ENCODE peak calls at places on chromosomes 1 and 21, in nine cellular contexts. One of them, this sample, is unnamed.

GRCh38 chr1:67642694-67643093 is 42.3 kb upstream of the GADD45A start:
- DNase-seq in tibial artery: no peak
- DNase-seq in stomach: no peak
- DNase-seq in prostate gland: no peak
- DNase-seq in heart left ventricle: no peak
- DNase-seq in WTC11: no peak
- DNase-seq in HFF-Myc: no peak
- DNase-seq in neural progenitor cell: peak
- DNase-seq in B cell: no peak
- DNase-seq in this sample: no peak

GRCh38 chr1:173190101-173190895 is 16.8 kb downstream of the TNFSF4 start:
- DNase-seq in tibial artery: peak
- DNase-seq in stomach: peak
- DNase-seq in prostate gland: peak
- DNase-seq in heart left ventricle: peak
- DNase-seq in WTC11: no peak
- DNase-seq in HFF-Myc: peak
- DNase-seq in neural progenitor cell: no peak
- DNase-seq in B cell: no peak
- DNase-seq in this sample: peak

GRCh38 chr1:200226268-200226968 is 183.4 kb downstream of the ZNF281 start:
- DNase-seq in tibial artery: no peak
- DNase-seq in stomach: no peak
- DNase-seq in prostate gland: no peak
- DNase-seq in heart left ventricle: no peak
- DNase-seq in WTC11: no peak
- DNase-seq in HFF-Myc: no peak
- DNase-seq in neural progenitor cell: peak
- DNase-seq in B cell: no peak
- DNase-seq in this sample: no peak

GRCh38 chr1:76247261-76247852 is 172.8 kb downstream of the ST6GALNAC3 start:
- DNase-seq in tibial artery: no peak
- DNase-seq in stomach: no peak
- DNase-seq in prostate gland: no peak
- DNase-seq in heart left ventricle: no peak
- DNase-seq in WTC11: no peak
- DNase-seq in HFF-Myc: no peak
- DNase-seq in neural progenitor cell: peak
- DNase-seq in B cell: no peak
- DNase-seq in this sample: no peak

GRCh38 chr1:13725714-13726175 is 25.8 kb downstream of the PRDM2 start:
- DNase-seq in tibial artery: no peak
- DNase-seq in stomach: peak
- DNase-seq in prostate gland: peak
- DNase-seq in heart left ventricle: no peak
- DNase-seq in WTC11: peak
- DNase-seq in HFF-Myc: no peak
- DNase-seq in neural progenitor cell: peak
- DNase-seq in B cell: peak
- DNase-seq in this sample: no peak

GRCh38 chr1:243508964-243509363 is 253.1 kb downstream of the SDCCAG8 start:
- DNase-seq in tibial artery: no peak
- DNase-seq in stomach: no peak
- DNase-seq in prostate gland: no peak
- DNase-seq in heart left ventricle: no peak
- DNase-seq in WTC11: no peak
- DNase-seq in HFF-Myc: no peak
- DNase-seq in neural progenitor cell: no peak
- DNase-seq in B cell: no peak
- DNase-seq in this sample: no peak

GRCh38 chr1:246214708-246215504 is 292.2 kb downstream of the SMYD3 start:
- DNase-seq in tibial artery: peak
- DNase-seq in stomach: no peak
- DNase-seq in prostate gland: no peak
- DNase-seq in heart left ventricle: no peak
- DNase-seq in WTC11: no peak
- DNase-seq in HFF-Myc: peak
- DNase-seq in neural progenitor cell: no peak
- DNase-seq in B cell: peak
- DNase-seq in this sample: peak

GRCh38 chr1:169460193-169460833 is 25.4 kb downstream of the SLC19A2 start:
- DNase-seq in tibial artery: no peak
- DNase-seq in stomach: peak
- DNase-seq in prostate gland: no peak
- DNase-seq in heart left ventricle: no peak
- DNase-seq in WTC11: peak
- DNase-seq in HFF-Myc: peak
- DNase-seq in neural progenitor cell: no peak
- DNase-seq in B cell: peak
- DNase-seq in this sample: no peak

GRCh38 chr1:91024501-91025119 is 2.8 kb upstream of the ZNF644 start:
- DNase-seq in tibial artery: no peak
- DNase-seq in stomach: no peak
- DNase-seq in prostate gland: no peak
- DNase-seq in heart left ventricle: no peak
- DNase-seq in WTC11: no peak
- DNase-seq in HFF-Myc: no peak
- DNase-seq in neural progenitor cell: no peak
- DNase-seq in B cell: peak
- DNase-seq in this sample: no peak

GRCh38 chr1:119771016-119771415 is 2.3 kb upstream of the HMGCS2 start:
- DNase-seq in tibial artery: no peak
- DNase-seq in stomach: no peak
- DNase-seq in prostate gland: no peak
- DNase-seq in heart left ventricle: no peak
- DNase-seq in WTC11: peak
- DNase-seq in HFF-Myc: no peak
- DNase-seq in neural progenitor cell: peak
- DNase-seq in B cell: no peak
- DNase-seq in this sample: no peak

GRCh38 chr1:33820804-33821203 is 43.1 kb upstream of the HMGB4 start:
- DNase-seq in tibial artery: no peak
- DNase-seq in stomach: no peak
- DNase-seq in prostate gland: no peak
- DNase-seq in heart left ventricle: no peak
- DNase-seq in WTC11: no peak
- DNase-seq in HFF-Myc: no peak
- DNase-seq in neural progenitor cell: no peak
- DNase-seq in B cell: no peak
- DNase-seq in this sample: no peak

GRCh38 chr1:202016717-202017384 is 6.5 kb downstream of the ELF3 start:
- DNase-seq in tibial artery: no peak
- DNase-seq in stomach: no peak
- DNase-seq in prostate gland: no peak
- DNase-seq in heart left ventricle: no peak
- DNase-seq in WTC11: no peak
- DNase-seq in HFF-Myc: no peak
- DNase-seq in neural progenitor cell: no peak
- DNase-seq in B cell: no peak
- DNase-seq in this sample: no peak

DNA sequence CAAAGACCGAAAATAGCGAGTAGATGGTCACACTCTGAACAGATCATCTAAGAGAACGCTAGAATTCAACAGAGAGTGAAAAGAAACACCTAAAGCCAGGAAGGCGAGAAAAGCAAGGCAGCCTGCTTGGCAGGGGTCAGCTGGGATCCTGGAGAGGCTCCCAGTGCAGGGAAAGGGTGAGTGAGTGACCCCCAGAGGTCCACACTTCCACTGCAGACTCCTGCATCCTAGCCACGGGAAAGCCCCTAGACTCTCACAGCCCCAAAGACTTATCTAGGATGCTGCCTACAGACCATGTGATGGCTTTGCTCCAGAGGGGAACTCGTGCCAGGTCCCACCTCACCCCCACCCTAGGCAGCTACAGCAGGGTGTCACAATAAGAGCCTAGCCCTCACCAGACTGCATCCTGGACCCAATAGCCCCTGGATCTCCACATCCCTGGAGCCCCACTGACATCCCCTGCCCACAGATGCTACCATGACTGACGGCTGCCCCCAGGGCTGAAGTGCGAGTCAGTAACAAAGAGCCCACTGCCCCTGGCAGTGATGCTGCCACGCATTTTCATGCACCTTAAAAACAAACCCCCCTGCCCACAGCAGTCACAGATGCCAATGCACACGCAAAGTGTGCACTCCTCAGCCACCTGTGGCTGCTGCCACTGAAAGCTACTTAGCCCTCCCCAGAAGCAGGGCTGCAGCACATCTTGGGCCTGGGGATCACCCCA is 62.2 kb downstream of the PSMG1 start:
- DNase-seq in tibial artery: no peak
- DNase-seq in stomach: no peak
- DNase-seq in prostate gland: no peak
- DNase-seq in heart left ventricle: no peak
- DNase-seq in WTC11: peak
- DNase-seq in HFF-Myc: no peak
- DNase-seq in neural progenitor cell: peak
- DNase-seq in B cell: no peak
- DNase-seq in this sample: no peak
- TF ChIP-seq CTCF in tibial artery: no peak
- TF ChIP-seq CTCF in stomach: no peak
- TF ChIP-seq CTCF in prostate gland: no peak
- TF ChIP-seq CTCF in heart left ventricle: no peak
- TF ChIP-seq CTCF in WTC11: no peak
- TF ChIP-seq CTCF in HFF-Myc: no peak
- TF ChIP-seq CTCF in neural progenitor cell: peak
- TF ChIP-seq CTCF in B cell: no peak
- TF ChIP-seq CTCF in this sample: no peak

GRCh38 chr1:10980841-10981727 is 31.4 kb upstream of the TARDBP start:
- DNase-seq in tibial artery: peak
- DNase-seq in stomach: no peak
- DNase-seq in prostate gland: no peak
- DNase-seq in heart left ventricle: no peak
- DNase-seq in WTC11: no peak
- DNase-seq in HFF-Myc: no peak
- DNase-seq in neural progenitor cell: peak
- DNase-seq in B cell: no peak
- DNase-seq in this sample: no peak

GRCh38 chr1:10978719-10979118 is 33.7 kb upstream of the TARDBP start:
- DNase-seq in tibial artery: no peak
- DNase-seq in stomach: no peak
- DNase-seq in prostate gland: no peak
- DNase-seq in heart left ventricle: no peak
- DNase-seq in WTC11: no peak
- DNase-seq in HFF-Myc: no peak
- DNase-seq in neural progenitor cell: no peak
- DNase-seq in B cell: no peak
- DNase-seq in this sample: no peak

GRCh38 chr1:10975567-10976326 is 36.7 kb upstream of the TARDBP start:
- DNase-seq in tibial artery: no peak
- DNase-seq in stomach: peak
- DNase-seq in prostate gland: peak
- DNase-seq in heart left ventricle: no peak
- DNase-seq in WTC11: no peak
- DNase-seq in HFF-Myc: peak
- DNase-seq in neural progenitor cell: peak
- DNase-seq in B cell: no peak
- DNase-seq in this sample: peak

GRCh38 chr1:10979483-10979920 is 33.0 kb upstream of the TARDBP start:
- DNase-seq in tibial artery: peak
- DNase-seq in stomach: no peak
- DNase-seq in prostate gland: no peak
- DNase-seq in heart left ventricle: peak
- DNase-seq in WTC11: no peak
- DNase-seq in HFF-Myc: no peak
- DNase-seq in neural progenitor cell: peak
- DNase-seq in B cell: no peak
- DNase-seq in this sample: no peak

GRCh38 chr1:10980094-10980577 is 32.3 kb upstream of the TARDBP start:
- DNase-seq in tibial artery: peak
- DNase-seq in stomach: peak
- DNase-seq in prostate gland: peak
- DNase-seq in heart left ventricle: peak
- DNase-seq in WTC11: peak
- DNase-seq in HFF-Myc: no peak
- DNase-seq in neural progenitor cell: peak
- DNase-seq in B cell: no peak
- DNase-seq in this sample: peak
- TF ChIP-seq CTCF in tibial artery: peak
- TF ChIP-seq CTCF in stomach: no peak
- TF ChIP-seq CTCF in prostate gland: peak
- TF ChIP-seq CTCF in heart left ventricle: peak
- TF ChIP-seq CTCF in WTC11: peak
- TF ChIP-seq CTCF in HFF-Myc: peak
- TF ChIP-seq CTCF in neural progenitor cell: peak
- TF ChIP-seq CTCF in B cell: no peak
- TF ChIP-seq CTCF in this sample: peak

GRCh38 chr1:39158330-39159086 is 46.0 kb upstream of the MACF1 start:
- DNase-seq in tibial artery: no peak
- DNase-seq in stomach: peak
- DNase-seq in prostate gland: peak
- DNase-seq in heart left ventricle: no peak
- DNase-seq in WTC11: peak
- DNase-seq in HFF-Myc: no peak
- DNase-seq in neural progenitor cell: peak
- DNase-seq in B cell: peak
- DNase-seq in this sample: peak
- TF ChIP-seq CTCF in tibial artery: no peak
- TF ChIP-seq CTCF in stomach: no peak
- TF ChIP-seq CTCF in prostate gland: no peak
- TF ChIP-seq CTCF in heart left ventricle: no peak
- TF ChIP-seq CTCF in WTC11: no peak
- TF ChIP-seq CTCF in HFF-Myc: no peak
- TF ChIP-seq CTCF in neural progenitor cell: no peak
- TF ChIP-seq CTCF in B cell: no peak
- TF ChIP-seq CTCF in this sample: no peak

DNA sequence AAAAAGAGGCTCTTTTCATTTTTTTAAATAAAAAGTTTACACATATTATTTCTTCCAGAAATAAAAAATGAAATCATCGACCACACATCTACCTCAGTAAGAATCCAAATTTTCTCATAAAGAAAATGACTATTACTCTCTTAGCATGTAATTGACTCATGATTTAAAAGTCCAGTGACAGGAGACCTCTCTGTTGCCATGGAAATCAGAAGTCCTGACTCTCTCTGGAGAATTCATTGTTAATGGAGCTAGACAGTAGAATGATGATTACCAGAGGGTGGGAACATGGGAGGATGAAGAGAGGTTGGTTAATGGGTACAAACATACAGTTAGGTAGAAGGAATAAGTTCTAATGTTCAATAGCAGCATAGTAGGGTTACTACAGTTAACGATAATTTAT is 5.0 kb upstream of the CLCA4 start:
- DNase-seq in tibial artery: no peak
- DNase-seq in stomach: no peak
- DNase-seq in prostate gland: no peak
- DNase-seq in heart left ventricle: no peak
- DNase-seq in WTC11: no peak
- DNase-seq in HFF-Myc: no peak
- DNase-seq in neural progenitor cell: no peak
- DNase-seq in B cell: no peak
- DNase-seq in this sample: no peak
- TF ChIP-seq CTCF in tibial artery: no peak
- TF ChIP-seq CTCF in stomach: no peak
- TF ChIP-seq CTCF in prostate gland: no peak
- TF ChIP-seq CTCF in heart left ventricle: no peak
- TF ChIP-seq CTCF in WTC11: no peak
- TF ChIP-seq CTCF in HFF-Myc: no peak
- TF ChIP-seq CTCF in neural progenitor cell: no peak
- TF ChIP-seq CTCF in B cell: no peak
- TF ChIP-seq CTCF in this sample: no peak